ENCODE peak calls at places on chromosomes 5 and 9, in six cellular contexts. G, A, B, J, W and Z are unnamed samples.

GRCh38 chr5:56155992-56156584 is 77.0 kb downstream of the ANKRD55 start:
- DNase-seq in G (no peak), A (no peak), B (no peak), J (no peak), W (no peak), Z (no peak)

GRCh38 chr9:121023064-121023463 is 27.0 kb downstream of the C5 start:
- DNase-seq in G (no peak), A (no peak), B (no peak), J (no peak), W (no peak), Z (peak; percentile 6)

GRCh38 chr9:98970532-98971041 is 26.9 kb downstream of the COL15A1 start:
- DNase-seq in G (no peak), A (no peak), B (no peak), J (no peak), W (no peak), Z (no peak)

GRCh38 chr5:151213803-151214613 is 9.9 kb downstream of the CCDC69 start:
- DNase-seq in G (no peak), A (peak; percentile 97), B (peak; percentile 86), J (peak; percentile 94), W (peak; percentile 67), Z (peak; percentile 71)

GRCh38 chr5:56853710-56854109 is 38.4 kb downstream of the MAP3K1 start:
- DNase-seq in G (no peak), A (no peak), B (no peak), J (no peak), W (no peak), Z (no peak)

GRCh38 chr9:6355728-6356127 is 27.6 kb downstream of the TPD52L3 start:
- DNase-seq in G (peak; percentile 69), A (no peak), B (no peak), J (no peak), W (peak; percentile 59), Z (peak; percentile 68)

GRCh38 chr9:110109331-110110110 is 98.4 kb downstream of the C9orf152 start:
- DNase-seq in G (no peak), A (no peak), B (no peak), J (no peak), W (no peak), Z (peak; percentile 39)

GRCh38 chr9:36548454-36548853 is 24.2 kb upstream of the MELK start:
- DNase-seq in G (no peak), A (no peak), B (no peak), J (no peak), W (no peak), Z (no peak)

GRCh38 chr9:104606202-104606601 is 775 bp upstream of the OR13C2 start:
- DNase-seq in G (no peak), A (no peak), B (no peak), J (no peak), W (no peak), Z (no peak)

GRCh38 chr5:86716121-86716520 is 98.4 kb downstream of the COX7C start:
- DNase-seq in G (no peak), A (no peak), B (no peak), J (no peak), W (no peak), Z (no peak)

GRCh38 chr9:136471802-136472487 is 10.9 kb downstream of the SEC16A start:
- DNase-seq in G (no peak), A (no peak), B (no peak), J (no peak), W (no peak), Z (no peak)

GRCh38 chr9:95048225-95049087 is 269.1 kb downstream of the FANCC start:
- DNase-seq in G (no peak), A (peak; percentile 92), B (peak; percentile 82), J (peak; percentile 47), W (peak; percentile 68), Z (peak; percentile 44)

GRCh38 chr5:9233712-9234111 is 312.2 kb downstream of the SEMA5A start:
- DNase-seq in G (peak; percentile 30), A (no peak), B (no peak), J (no peak), W (peak; percentile 17), Z (peak; percentile 53)

GRCh38 chr9:134135343-134136116 is at the start of gene WDR5:
- DNase-seq in G (peak; percentile 86), A (peak; percentile 97), B (peak; percentile 93), J (peak; percentile 88), W (peak; percentile 88), Z (peak; percentile 87)

GRCh38 chr9:78765861-78766260 is 468.9 kb downstream of the PSAT1 start:
- DNase-seq in G (no peak), A (no peak), B (no peak), J (no peak), W (no peak), Z (no peak)

GRCh38 chr5:126383755-126384154 is 39.5 kb upstream of the GRAMD2B start:
- DNase-seq in G (peak; percentile 41), A (no peak), B (no peak), J (no peak), W (no peak), Z (no peak)

GRCh38 chr5:39826051-39826450 is 401.3 kb upstream of the DAB2 start:
- DNase-seq in G (no peak), A (no peak), B (no peak), J (no peak), W (no peak), Z (no peak)

GRCh38 chr5:163342301-163342700 is 95.1 kb upstream of the CCNG1 start:
- DNase-seq in G (no peak), A (no peak), B (no peak), J (no peak), W (no peak), Z (no peak)

GRCh38 chr5:175544108-175544511 is 65.8 kb downstream of the SFXN1 start:
- DNase-seq in G (no peak), A (no peak), B (no peak), J (no peak), W (no peak), Z (no peak)

GRCh38 chr9:116219686-116220085 is 66.1 kb downstream of the PAPPA start:
- DNase-seq in G (no peak), A (no peak), B (no peak), J (no peak), W (no peak), Z (no peak)

GRCh38 chr5:133930061-133930823 is 38.2 kb downstream of the C5orf15 start:
- DNase-seq in G (peak; percentile 82), A (no peak), B (peak; percentile 31), J (peak; percentile 71), W (no peak), Z (peak; percentile 62)

GRCh38 chr5:91443028-91443427 is 59.9 kb upstream of the ARRDC3 start:
- DNase-seq in G (peak; percentile 73), A (no peak), B (no peak), J (no peak), W (peak; percentile 24), Z (peak; percentile 56)

GRCh38 chr5:178069909-178070308 is 43.4 kb upstream of the N4BP3 start:
- DNase-seq in G (no peak), A (peak; percentile 78), B (peak; percentile 13), J (peak; percentile 60), W (peak; percentile 41), Z (peak; percentile 22)

GRCh38 chr5:147484708-147485020 is 25.2 kb downstream of the DPYSL3 start:
- DNase-seq in G (no peak), A (no peak), B (no peak), J (no peak), W (peak; percentile 88), Z (no peak)

GRCh38 chr5:54719384-54720306 is 202.1 kb downstream of the SNX18 start:
- DNase-seq in G (peak; percentile 87), A (no peak), B (no peak), J (no peak), W (peak; percentile 62), Z (peak; percentile 73)

GRCh38 chr9:127137640-127138360 is 15.4 kb upstream of the ANGPTL2 start:
- DNase-seq in G (peak; percentile 15), A (no peak), B (no peak), J (no peak), W (no peak), Z (no peak)

GRCh38 chr5:148776780-148777179 is 49.6 kb upstream of the ADRB2 start:
- DNase-seq in G (peak; percentile 85), A (no peak), B (no peak), J (no peak), W (peak; percentile 73), Z (peak; percentile 71)

GRCh38 chr5:148776261-148776660 is 50.1 kb upstream of the ADRB2 start:
- DNase-seq in G (no peak), A (no peak), B (no peak), J (no peak), W (no peak), Z (no peak)

GRCh38 chr5:148781771-148782170 is 44.6 kb upstream of the ADRB2 start:
- DNase-seq in G (no peak), A (no peak), B (no peak), J (no peak), W (no peak), Z (no peak)

GRCh38 chr5:148780711-148781110 is 45.7 kb upstream of the ADRB2 start:
- DNase-seq in G (no peak), A (no peak), B (no peak), J (no peak), W (no peak), Z (no peak)

GRCh38 chr5:148778891-148779290 is 47.5 kb upstream of the ADRB2 start:
- DNase-seq in G (no peak), A (no peak), B (no peak), J (no peak), W (no peak), Z (no peak)
- H3K4me3 ChIP-seq in G (no peak overlapping the region), A (no peak overlapping the region), B (no peak overlapping the region), J (no peak overlapping the region), W (no peak overlapping the region), Z (no peak overlapping the region)

GRCh38 chr9:85263288-85263687 is 478.5 kb downstream of the AGTPBP1 start:
- DNase-seq in G (no peak), A (no peak), B (no peak), J (no peak), W (no peak), Z (no peak)
- H3K4me3 ChIP-seq in G (no peak overlapping the region), A (no peak overlapping the region), B (no peak overlapping the region), J (no peak overlapping the region), W (no peak overlapping the region), Z (no peak overlapping the region)

DNA sequence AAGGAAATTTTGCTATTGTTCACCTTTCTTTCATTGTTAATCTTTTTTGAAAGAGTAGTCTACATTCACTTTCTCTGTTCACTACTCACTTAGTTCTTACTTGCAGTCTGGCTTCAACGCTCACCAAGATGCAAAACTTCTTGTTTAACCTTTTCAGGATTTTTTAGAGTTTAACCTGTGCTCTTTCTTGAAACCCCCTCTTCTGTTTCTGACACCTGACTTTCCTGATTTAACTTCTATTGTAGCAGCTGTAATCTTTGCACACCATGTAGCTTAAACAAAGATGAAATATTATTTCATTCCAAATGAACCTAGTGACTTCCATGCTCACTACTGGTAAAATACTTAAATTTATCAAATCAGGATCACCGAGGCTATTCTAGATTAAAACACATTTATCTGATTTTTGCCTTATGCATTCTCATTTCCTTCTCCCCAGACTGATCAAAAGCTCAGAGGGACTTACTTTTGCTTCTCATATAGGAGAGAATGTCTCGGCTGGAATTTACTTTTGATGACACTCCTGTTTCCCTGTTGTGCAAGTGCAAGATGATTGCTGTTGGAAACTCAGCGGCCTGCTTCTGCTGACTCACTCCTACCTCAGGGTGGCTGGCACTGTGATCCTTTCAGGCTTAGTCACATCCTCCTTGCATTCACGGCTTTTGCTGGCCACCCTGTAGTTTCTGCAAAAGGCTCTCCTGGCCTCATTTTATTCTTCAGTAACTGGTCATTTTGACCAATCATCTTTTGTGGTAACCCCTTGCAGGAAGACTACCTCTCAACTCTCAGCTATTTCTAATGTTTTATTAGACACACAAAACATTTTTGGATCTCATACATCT is 109.3 kb upstream of the IFNE start:
- DNase-seq in G (peak; percentile 98), A (no peak), B (peak; percentile 15), J (no peak), W (peak; percentile 96), Z (peak; percentile 99)
- H3K4me3 ChIP-seq in G (peak overlapping the region; percentile 35), A (no peak overlapping the region), B (no peak overlapping the region), J (no peak overlapping the region), W (peak overlapping the region; percentile 64), Z (peak overlapping the region; percentile 57)

GRCh38 chr5:79111960-79112702 is 522 bp downstream of the BHMT start:
- DNase-seq in G (no peak), A (no peak), B (no peak), J (no peak), W (no peak), Z (no peak)
- H3K4me3 ChIP-seq in G (no peak overlapping the region), A (no peak overlapping the region), B (no peak overlapping the region), J (no peak overlapping the region), W (peak overlapping the region; percentile 47), Z (no peak overlapping the region)